ENCODE peak calls at places on chromosomes 3 and 15, in nine cellular contexts. S is nucleus accumbens, F is brain microvascular endothelial cell, N is esophagus muscularis mucosa, I is neural crest cell, G is T-cell, Z is NCI-H1694 treated with DMSO at 0.1 percent for 48 hours, R is kidney, M is cardiac muscle cell. D is an unnamed sample.

GRCh38 chr3:139043554-139044365 is 932 bp downstream of the PRR23C start:
- DNase-seq in S (no peak), F (no peak), N (no peak), I (no peak), G (no peak), Z (no peak), R (peak), M (no peak), D (no peak)

GRCh38 chr15:62975515-62975914 is 67.0 kb upstream of the TPM1 start:
- DNase-seq in S (no peak), F (no peak), N (no peak), I (no peak), G (no peak), Z (no peak), R (no peak), M (no peak), D (no peak)

GRCh38 chr15:70633394-70633793 is 130.0 kb downstream of the UACA start:
- DNase-seq in S (no peak), F (no peak), N (peak), I (no peak), G (no peak), Z (no peak), R (no peak), M (peak), D (no peak)

GRCh38 chr3:175029828-175030227 is 170.7 kb downstream of the NAALADL2 start:
- DNase-seq in S (no peak), F (no peak), N (no peak), I (no peak), G (no peak), Z (no peak), R (no peak), M (no peak), D (no peak)

GRCh38 chr3:193775421-193776077 is 182.5 kb downstream of the OPA1 start:
- DNase-seq in S (no peak), F (no peak), N (no peak), I (no peak), G (no peak), Z (no peak), R (no peak), M (no peak), D (no peak)

GRCh38 chr3:69407908-69408307 is 22.0 kb upstream of the FRMD4B start:
- DNase-seq in S (no peak), F (no peak), N (no peak), I (no peak), G (no peak), Z (no peak), R (no peak), M (no peak), D (no peak)

GRCh38 chr3:161217496-161217895 is 3.6 kb upstream of the NMD3 start:
- DNase-seq in S (no peak), F (peak), N (no peak), I (no peak), G (no peak), Z (no peak), R (no peak), M (no peak), D (no peak)

GRCh38 chr3:125186261-125186770 is 26.2 kb downstream of the SLC12A8 start:
- DNase-seq in S (peak), F (peak), N (no peak), I (no peak), G (no peak), Z (no peak), R (no peak), M (peak), D (no peak)

GRCh38 chr3:62134061-62134496 is 239.3 kb downstream of the FEZF2 start:
- DNase-seq in S (no peak), F (no peak), N (no peak), I (no peak), G (no peak), Z (no peak), R (no peak), M (peak), D (no peak)

GRCh38 chr3:178964551-178964950 is 107.1 kb downstream of the ZMAT3 start:
- DNase-seq in S (no peak), F (no peak), N (no peak), I (no peak), G (no peak), Z (no peak), R (no peak), M (no peak), D (no peak)

GRCh38 chr3:54366007-54366406 is 243.7 kb downstream of the CACNA2D3 start:
- DNase-seq in S (no peak), F (no peak), N (no peak), I (no peak), G (no peak), Z (no peak), R (no peak), M (no peak), D (no peak)

GRCh38 chr3:9340450-9341009 is 22.3 kb upstream of the THUMPD3 start:
- DNase-seq in S (no peak), F (peak), N (no peak), I (no peak), G (no peak), Z (no peak), R (no peak), M (no peak), D (no peak)

GRCh38 chr3:28575748-28576589 is 227.3 kb upstream of the AZI2 start:
- DNase-seq in S (peak), F (no peak), N (no peak), I (peak), G (no peak), Z (no peak), R (peak), M (peak), D (no peak)

GRCh38 chr15:60618206-60618605 is 139.3 kb upstream of the ICE2 start:
- DNase-seq in S (no peak), F (no peak), N (peak), I (no peak), G (no peak), Z (no peak), R (no peak), M (no peak), D (no peak)

GRCh38 chr3:122298239-122298638 is 26.8 kb upstream of the CSTA start:
- DNase-seq in S (no peak), F (no peak), N (no peak), I (no peak), G (no peak), Z (no peak), R (no peak), M (no peak), D (no peak)

GRCh38 chr15:90603893-90604292 is 74.2 kb downstream of the CRTC3 start:
- DNase-seq in S (no peak), F (peak), N (no peak), I (no peak), G (peak), Z (no peak), R (no peak), M (no peak), D (no peak)

GRCh38 chr3:2898591-2899353 is 211.4 kb downstream of the IL5RA start:
- DNase-seq in S (no peak), F (no peak), N (no peak), I (no peak), G (no peak), Z (no peak), R (no peak), M (no peak), D (no peak)

GRCh38 chr3:37723585-37723984 is 138.1 kb upstream of the CTDSPL start:
- DNase-seq in S (no peak), F (no peak), N (no peak), I (no peak), G (no peak), Z (no peak), R (no peak), M (no peak), D (no peak)

GRCh38 chr3:124117486-124117885 is 125.6 kb upstream of the ROPN1 start:
- DNase-seq in S (no peak), F (peak), N (no peak), I (no peak), G (no peak), Z (no peak), R (no peak), M (no peak), D (no peak)

GRCh38 chr3:81728766-81729544 is 32.5 kb downstream of the GBE1 start:
- DNase-seq in S (no peak), F (no peak), N (no peak), I (no peak), G (no peak), Z (no peak), R (no peak), M (no peak), D (no peak)

GRCh38 chr3:17046623-17047022 is 161.9 kb downstream of the PLCL2 start:
- DNase-seq in S (no peak), F (no peak), N (no peak), I (no peak), G (no peak), Z (no peak), R (no peak), M (no peak), D (no peak)

GRCh38 chr3:73009008-73009407 is 12.4 kb downstream of the PPP4R2 start:
- DNase-seq in S (no peak), F (no peak), N (peak), I (no peak), G (no peak), Z (no peak), R (no peak), M (no peak), D (no peak)

GRCh38 chr15:89088605-89089315 is 504 bp downstream of the ABHD2 start:
- DNase-seq in S (no peak), F (no peak), N (no peak), I (no peak), G (no peak), Z (no peak), R (peak), M (peak), D (no peak)

GRCh38 chr3:169237181-169237580 is 426.3 kb downstream of the MECOM start:
- DNase-seq in S (no peak), F (peak), N (no peak), I (no peak), G (no peak), Z (no peak), R (no peak), M (no peak), D (no peak)

GRCh38 chr3:177968891-177969290 is 567.3 kb upstream of the KCNMB2 start:
- DNase-seq in S (no peak), F (no peak), N (no peak), I (no peak), G (no peak), Z (no peak), R (no peak), M (no peak), D (no peak)

GRCh38 chr3:46978381-46978780 is 1.1 kb upstream of the NBEAL2 start:
- DNase-seq in S (no peak), F (no peak), N (no peak), I (no peak), G (no peak), Z (no peak), R (peak), M (no peak), D (no peak)

GRCh38 chr15:76433798-76434400 is 97.3 kb downstream of the ISL2 start:
- DNase-seq in S (no peak), F (no peak), N (no peak), I (no peak), G (no peak), Z (no peak), R (no peak), M (no peak), D (no peak)

GRCh38 chr15:29242466-29243242 is 27.0 kb downstream of the NSMCE3 start:
- DNase-seq in S (no peak), F (peak), N (no peak), I (no peak), G (no peak), Z (no peak), R (no peak), M (peak), D (no peak)

GRCh38 chr15:66359740-66360139 is 3.3 kb upstream of the TIPIN start:
- DNase-seq in S (no peak), F (no peak), N (no peak), I (no peak), G (no peak), Z (no peak), R (no peak), M (no peak), D (no peak)

GRCh38 chr3:157107037-157107436 is 52.9 kb downstream of the CCNL1 start:
- DNase-seq in S (no peak), F (no peak), N (no peak), I (no peak), G (no peak), Z (no peak), R (no peak), M (no peak), D (no peak)

GRCh38 chr3:150871192-150871591 is 34.0 kb downstream of the MINDY4B start:
- DNase-seq in S (no peak), F (no peak), N (no peak), I (no peak), G (no peak), Z (no peak), R (no peak), M (no peak), D (no peak)

GRCh38 chr3:86563358-86563970 is 427.5 kb downstream of the VGLL3 start:
- DNase-seq in S (no peak), F (no peak), N (no peak), I (no peak), G (no peak), Z (peak), R (no peak), M (peak), D (no peak)

GRCh38 chr3:65953881-65954733 is 84.6 kb downstream of the MAGI1 start:
- DNase-seq in S (peak), F (no peak), N (no peak), I (no peak), G (no peak), Z (no peak), R (peak), M (no peak), D (no peak)

GRCh38 chr3:163071684-163072083 is 1575.1 kb downstream of the OTOL1 start:
- DNase-seq in S (no peak), F (peak), N (no peak), I (no peak), G (no peak), Z (no peak), R (no peak), M (no peak), D (no peak)

D was measured in RWPE2.